ENCODE peak calls at places on chromosomes 16 and 17, in nine cellular contexts. M, F, Y, I, K, H, D, J and Q are unnamed samples.

GRCh38 chr17:11487469-11487868 is 110.8 kb upstream of the DNAH9 start:
- DNase-seq in M (no peak), F (no peak), Y (peak; percentile 55), I (no peak), K (no peak), H (peak; percentile 11), D (no peak), J (no peak), Q (peak; percentile 43)

GRCh38 chr17:77432034-77432554 is 291.3 kb downstream of the SEC14L1 start:
- DNase-seq in M (no peak), F (no peak), Y (no peak), I (no peak), K (no peak), H (no peak), D (no peak), J (no peak), Q (no peak)

GRCh38 chr16:69490707-69491324 is 66.4 kb downstream of the CYB5B start:
- DNase-seq in M (no peak), F (no peak), Y (no peak), I (no peak), K (no peak), H (no peak), D (no peak), J (no peak), Q (no peak)

GRCh38 chr16:1950047-1950446 is 4.4 kb downstream of the RPL3L start:
- DNase-seq in M (no peak), F (no peak), Y (no peak), I (no peak), K (peak; percentile 56), H (no peak), D (no peak), J (no peak), Q (no peak)

GRCh38 chr17:78997231-78997741 is 12.3 kb downstream of the CANT1 start:
- DNase-seq in M (no peak), F (peak; percentile 29), Y (peak; percentile 35), I (no peak), K (no peak), H (no peak), D (no peak), J (peak; percentile 6), Q (no peak)

GRCh38 chr16:82612263-82612662 is 14.5 kb upstream of the CDH13 start:
- DNase-seq in M (no peak), F (no peak), Y (no peak), I (no peak), K (no peak), H (no peak), D (no peak), J (no peak), Q (no peak)

GRCh38 chr16:74700206-74701040 is at the start of gene MLKL:
- DNase-seq in M (peak; percentile 43), F (peak; percentile 64), Y (peak; percentile 77), I (peak; percentile 36), K (peak; percentile 63), H (no peak), D (peak; percentile 28), J (no peak), Q (no peak)

GRCh38 chr17:61409301-61410099 is 9.9 kb downstream of the TBX2 start:
- DNase-seq in M (no peak), F (peak; percentile 79), Y (peak; percentile 87), I (no peak), K (peak; percentile 66), H (no peak), D (no peak), J (peak; percentile 57), Q (no peak)

GRCh38 chr16:85384831-85385462 is 228.2 kb upstream of the GSE1 start:
- DNase-seq in M (no peak), F (no peak), Y (no peak), I (no peak), K (peak; percentile 9), H (no peak), D (no peak), J (no peak), Q (no peak)

GRCh38 chr16:1413684-1414531 is 596 bp downstream of the UNKL start:
- DNase-seq in M (peak; percentile 49), F (peak; percentile 81), Y (peak; percentile 89), I (peak; percentile 61), K (peak; percentile 60), H (no peak), D (peak; percentile 46), J (peak; percentile 44), Q (peak; percentile 67)

GRCh38 chr16:401468-402348 is at the start of gene DECR2:
- DNase-seq in M (peak; percentile 100), F (peak; percentile 99), Y (peak; percentile 99), I (peak; percentile 95), K (peak; percentile 98), H (peak; percentile 98), D (peak; percentile 94), J (peak; percentile 96), Q (peak; percentile 92)

GRCh38 chr17:258045-258734 is 76.7 kb upstream of the DOC2B start:
- DNase-seq in M (no peak), F (no peak), Y (no peak), I (no peak), K (no peak), H (peak; percentile 73), D (no peak), J (no peak), Q (no peak)

GRCh38 chr17:60601443-60602384 is 1.7 kb downstream of the PPM1D start:
- DNase-seq in M (peak; percentile 4), F (peak; percentile 52), Y (peak; percentile 88), I (no peak), K (no peak), H (no peak), D (no peak), J (peak; percentile 49), Q (no peak)

DNA sequence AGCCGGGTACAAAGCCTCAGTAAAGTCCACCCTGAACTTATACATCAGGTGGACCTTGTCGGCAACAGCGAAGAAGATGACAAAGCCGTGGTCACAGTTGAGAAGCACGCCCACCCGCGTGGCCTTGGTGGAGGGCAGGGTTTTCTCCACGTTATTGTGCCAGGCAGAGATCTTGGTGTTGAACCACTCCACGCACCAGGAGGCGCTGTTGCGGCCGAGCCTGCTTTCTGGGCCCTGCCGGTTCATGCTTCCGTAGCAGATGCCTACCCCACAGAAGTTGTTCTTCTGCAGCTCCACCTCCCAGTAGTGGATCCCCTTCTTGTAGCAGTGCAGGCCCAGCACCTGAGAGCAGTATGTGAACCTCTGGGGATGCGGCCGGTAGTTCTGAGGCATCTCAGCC is 22.1 kb downstream of the TRIM25 start:
- DNase-seq in M (peak; percentile 44), F (no peak), Y (peak; percentile 89), I (peak; percentile 50), K (peak; percentile 37), H (no peak), D (no peak), J (no peak), Q (no peak)
- TF ChIP-seq CTCF in M (peak; percentile 32), F (peak; percentile 28), Y (peak; percentile 80), I (no peak), K (peak; percentile 43), H (peak; percentile 11), D (peak; percentile 50), J (no peak), Q (peak; percentile 19)

DNA sequence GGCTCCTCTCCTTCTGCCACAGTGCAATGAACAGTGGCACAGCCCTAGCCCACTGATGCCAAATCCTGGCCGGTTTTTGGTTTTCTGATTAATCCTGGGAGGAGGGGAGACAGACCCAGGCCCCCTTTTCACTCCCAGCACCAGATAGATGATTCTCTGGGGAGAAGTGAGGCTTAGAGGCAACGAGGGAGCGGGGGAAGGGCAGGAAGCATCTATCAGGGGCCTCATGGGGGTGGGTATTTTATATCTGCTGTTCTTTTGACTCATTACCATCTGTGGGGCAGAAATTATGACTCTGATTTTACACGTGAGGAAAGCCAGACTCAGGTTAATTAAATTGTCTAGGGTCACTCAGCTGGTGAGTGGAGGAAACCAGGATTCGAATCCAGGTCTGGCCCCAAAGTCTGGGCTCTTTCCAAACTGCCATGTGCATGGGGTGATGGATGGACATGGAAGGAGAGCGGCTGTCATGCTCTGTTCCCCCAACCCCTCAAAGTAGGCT is 79.4 kb downstream of the MRM1 start:
- DNase-seq in M (no peak), F (no peak), Y (no peak), I (no peak), K (no peak), H (no peak), D (no peak), J (no peak), Q (no peak)
- TF ChIP-seq CTCF in M (no peak), F (no peak), Y (no peak), I (no peak), K (no peak), H (no peak), D (no peak), J (no peak), Q (no peak)

GRCh38 chr16:81449899-81450608 is 5.4 kb downstream of the CMIP start:
- DNase-seq in M (no peak), F (no peak), Y (no peak), I (no peak), K (peak; percentile 7), H (no peak), D (no peak), J (no peak), Q (no peak)

GRCh38 chr16:81451753-81452680 is 7.4 kb downstream of the CMIP start:
- DNase-seq in M (no peak), F (no peak), Y (peak; percentile 61), I (no peak), K (peak; percentile 30), H (no peak), D (peak; percentile 59), J (no peak), Q (no peak)

GRCh38 chr16:81449241-81449640 is 4.6 kb downstream of the CMIP start:
- DNase-seq in M (no peak), F (no peak), Y (no peak), I (no peak), K (no peak), H (no peak), D (no peak), J (no peak), Q (no peak)

GRCh38 chr16:81453091-81453728 is 8.6 kb downstream of the CMIP start:
- DNase-seq in M (no peak), F (no peak), Y (no peak), I (no peak), K (peak; percentile 10), H (no peak), D (no peak), J (no peak), Q (no peak)

GRCh38 chr16:81450783-81451491 is 6.3 kb downstream of the CMIP start:
- DNase-seq in M (no peak), F (no peak), Y (no peak), I (no peak), K (no peak), H (no peak), D (no peak), J (no peak), Q (no peak)
- TF ChIP-seq CTCF in M (no peak), F (no peak), Y (peak; percentile 48), I (no peak), K (no peak), H (no peak), D (no peak), J (no peak), Q (no peak)

GRCh38 chr16:15507299-15507958 is 73.0 kb downstream of the BMERB1 start:
- DNase-seq in M (no peak), F (no peak), Y (peak; percentile 48), I (no peak), K (peak; percentile 40), H (no peak), D (no peak), J (no peak), Q (no peak)
- TF ChIP-seq CTCF in M (no peak), F (no peak), Y (no peak), I (no peak), K (no peak), H (no peak), D (no peak), J (no peak), Q (no peak)